ENCODE peak calls at places on chromosomes 1 and 21, in four cellular contexts. O is neural progenitor cell, V is foreskin fibroblast, H is putamen. A is an unnamed sample.

GRCh38 chr1:165898837-165899236 is 71.4 kb downstream of the UCK2 start:
- DNase-seq in O (no peak), V (peak; percentile 98), H (no peak), A (no peak)

GRCh38 chr1:15016001-15016400 is 137.5 kb upstream of the TMEM51 start:
- DNase-seq in O (no peak), V (no peak), H (no peak), A (no peak)

GRCh38 chr1:174769961-174770549 is 229.7 kb upstream of the CACYBP start:
- DNase-seq in O (peak; percentile 53), V (peak; percentile 66), H (peak; percentile 54), A (no peak)

GRCh38 chr1:240598201-240598600 is 13.8 kb downstream of the GREM2 start:
- DNase-seq in O (no peak), V (peak; percentile 27), H (no peak), A (no peak)

GRCh38 chr1:68104155-68104554 is 53.7 kb upstream of the DIRAS3 start:
- DNase-seq in O (no peak), V (peak; percentile 79), H (no peak), A (no peak)

GRCh38 chr1:168301664-168302320 is 21.1 kb downstream of the TBX19 start:
- DNase-seq in O (no peak), V (peak; percentile 96), H (no peak), A (no peak)

GRCh38 chr1:1049318-1050165 is 24.6 kb downstream of the RNF223 start:
- DNase-seq in O (no peak), V (no peak), H (no peak), A (no peak)

GRCh38 chr1:40076895-40077312 is 20.1 kb downstream of the PPT1 start:
- DNase-seq in O (no peak), V (peak; percentile 84), H (peak; percentile 72), A (no peak)

GRCh38 chr1:203124546-203125317 is 2.8 kb upstream of the ADORA1 start:
- DNase-seq in O (no peak), V (peak; percentile 75), H (no peak), A (no peak)

GRCh38 chr21:31498985-31499384 is 154.9 kb upstream of the TIAM1 start:
- DNase-seq in O (no peak), V (no peak), H (no peak), A (no peak)

GRCh38 chr1:10835423-10836421 is 39.3 kb upstream of the CASZ1 start:
- DNase-seq in O (peak; percentile 98), V (peak; percentile 37), H (no peak), A (no peak)

GRCh38 chr1:31689821-31690220 is 14.0 kb downstream of the COL16A1 start:
- DNase-seq in O (no peak), V (peak; percentile 96), H (no peak), A (no peak)

GRCh38 chr21:45577806-45578801 is 35.9 kb upstream of the SLC19A1 start:
- DNase-seq in O (no peak), V (no peak), H (no peak), A (peak; percentile 11)

GRCh38 chr1:12034381-12034801 is 15.1 kb downstream of the MIIP start:
- DNase-seq in O (no peak), V (peak; percentile 27), H (no peak), A (no peak)

GRCh38 chr1:231806623-231807470 is 180.3 kb downstream of the DISC1 start:
- DNase-seq in O (peak; percentile 81), V (peak; percentile 38), H (peak; percentile 37), A (peak; percentile 64)

GRCh38 chr1:186511761-186512637 is 51.1 kb upstream of the PDC start:
- DNase-seq in O (no peak), V (no peak), H (no peak), A (no peak)

GRCh38 chr1:197399691-197400521 is 131.9 kb downstream of the CRB1 start:
- DNase-seq in O (peak; percentile 52), V (peak; percentile 67), H (no peak), A (no peak)

GRCh38 chr1:214551052-214551435 is 358 bp downstream of the PTPN14 start:
- DNase-seq in O (peak; percentile 75), V (peak; percentile 81), H (no peak), A (no peak)

GRCh38 chr1:2085080-2085479 is 34.9 kb downstream of the PRKCZ start:
- DNase-seq in O (no peak), V (no peak), H (peak; percentile 63), A (peak; percentile 74)

GRCh38 chr1:238329671-238330070 is 438.9 kb upstream of the ZP4 start:
- DNase-seq in O (no peak), V (no peak), H (peak; percentile 46), A (no peak)

GRCh38 chr1:227725036-227725435 is 10.1 kb downstream of the JMJD4 start:
- DNase-seq in O (no peak), V (no peak), H (no peak), A (no peak)

GRCh38 chr1:170385750-170386149 is 146.2 kb upstream of the GORAB start:
- DNase-seq in O (no peak), V (no peak), H (no peak), A (no peak)

GRCh38 chr1:150479370-150479769 is 7.8 kb upstream of the TARS2 start:
- DNase-seq in O (no peak), V (no peak), H (no peak), A (no peak)

GRCh38 chr1:160309183-160309535 is 24.2 kb upstream of the PEX19 start:
- DNase-seq in O (no peak), V (peak; percentile 80), H (no peak), A (no peak)

GRCh38 chr1:10415211-10415930 is 14.9 kb upstream of the CENPS start:
- DNase-seq in O (no peak), V (peak; percentile 43), H (no peak), A (no peak)

GRCh38 chr1:31723828-31724359 is 20.1 kb upstream of the COL16A1 start:
- DNase-seq in O (peak; percentile 95), V (peak; percentile 91), H (peak; percentile 69), A (peak; percentile 70)

GRCh38 chr1:20216574-20216973 is 30.3 kb upstream of the PLA2G2C start:
- DNase-seq in O (no peak), V (peak; percentile 15), H (no peak), A (no peak)